ENCODE peak calls at places on chromosome 13, in five cellular contexts. T is uterus, Z is right atrium auricular region, R is sigmoid colon, C is neural progenitor cell. J is an unnamed sample. For H3K27me3 and H3K36me3, the result is how much of the 10 kb centered on the place peaks cover.

GRCh38 chr13:110680852-110681251 is 25.1 kb downstream of the CARS2 start:
- DNase-seq in C (peak), R (no peak), T (no peak), Z (no peak), J (peak)

GRCh38 chr13:46296920-46297319 is 85.2 kb downstream of the LRRC63 start:
- DNase-seq in C (no peak), T (no peak), R (no peak), Z (no peak), J (no peak)

GRCh38 chr13:44694842-44695241 is 118.7 kb upstream of the TSC22D1 start:
- DNase-seq in C (no peak), R (no peak), Z (no peak), T (no peak), J (no peak)

GRCh38 chr13:74825949-74826246 is 656.1 kb downstream of the TBC1D4 start:
- DNase-seq in C (no peak), T (no peak), Z (no peak), R (no peak), J (no peak)

GRCh38 chr13:49341941-49342340 is 94.2 kb downstream of the CDADC1 start:
- DNase-seq in T (no peak), C (no peak), R (no peak), Z (no peak), J (no peak)

GRCh38 chr13:76271728-76272232 is 614.4 kb downstream of the KCTD12 start:
- DNase-seq in C (no peak), Z (no peak), T (no peak), R (no peak), J (no peak)

GRCh38 chr13:73832203-73832602 is 302.0 kb downstream of the KLF12 start:
- DNase-seq in Z (no peak), R (no peak), C (peak), T (no peak), J (no peak)

GRCh38 chr13:98416408-98416807 is 160.5 kb downstream of the STK24 start:
- DNase-seq in C (no peak), R (no peak), T (no peak), Z (no peak), J (no peak)

GRCh38 chr13:98451676-98452105 is 125.2 kb downstream of the STK24 start:
- DNase-seq in T (peak), C (no peak), Z (peak), R (peak), J (no peak)

GRCh38 chr13:25860862-25861261 is 191.0 kb downstream of the SHISA2 start:
- DNase-seq in R (no peak), C (no peak), T (no peak), Z (no peak), J (no peak)

GRCh38 chr13:46484561-46484960 is 68.4 kb upstream of the LRCH1 start:
- DNase-seq in C (no peak), Z (no peak), T (no peak), R (no peak), J (no peak)

GRCh38 chr13:25836709-25837316 is 215.0 kb downstream of the SHISA2 start:
- DNase-seq in Z (no peak), T (no peak), C (no peak), R (no peak), J (no peak)

GRCh38 chr13:57409121-57409520 is 222.4 kb upstream of the PCDH17 start:
- DNase-seq in T (no peak), R (no peak), Z (no peak), C (peak), J (peak)

GRCh38 chr13:40113644-40114304 is 458.3 kb downstream of the COG6 start:
- DNase-seq in R (no peak), Z (no peak), C (no peak), T (peak), J (no peak)

GRCh38 chr13:111371211-111371610 is 50.8 kb downstream of the TEX29 start:
- DNase-seq in T (no peak), C (no peak), Z (no peak), R (no peak), J (no peak)

GRCh38 chr13:46104868-46105267 is at the start of gene CPB2:
- DNase-seq in T (no peak), Z (no peak), C (no peak), R (no peak), J (no peak)

GRCh38 chr13:104809483-104809882 is 1726.0 kb downstream of the EFNB2 start:
- DNase-seq in Z (no peak), T (no peak), R (no peak), C (no peak), J (no peak)

GRCh38 chr13:35767256-35767981 is 290.9 kb upstream of the MAB21L1 start:
- DNase-seq in Z (no peak), R (no peak), T (no peak), C (no peak), J (no peak)

GRCh38 chr13:45104294-45104693 is 16.0 kb upstream of the GTF2F2 start:
- DNase-seq in Z (no peak), R (no peak), T (no peak), C (no peak), J (no peak)

GRCh38 chr13:34308725-34309124 is 490.8 kb downstream of the RFC3 start:
- DNase-seq in Z (no peak), R (no peak), T (no peak), C (no peak), J (no peak)

GRCh38 chr13:103277959-103278673 is 211.9 kb upstream of the SLC10A2 start:
- DNase-seq in T (no peak), Z (no peak), R (no peak), C (no peak), J (no peak)

GRCh38 chr13:43405457-43405856 is 381.3 kb downstream of the ENOX1 start:
- DNase-seq in R (no peak), C (no peak), T (no peak), Z (no peak), J (no peak)

GRCh38 chr13:79227418-79227817 is 178.6 kb downstream of the RBM26 start:
- DNase-seq in Z (no peak), R (no peak), T (no peak), C (no peak), J (no peak)

GRCh38 chr13:106570354-106570822 is 2.5 kb upstream of the ARGLU1 start:
- DNase-seq in C (peak), T (peak), R (peak), Z (peak), J (peak)

GRCh38 chr13:20221772-20222171 is 10.3 kb downstream of the GJB6 start:
- DNase-seq in Z (no peak), R (no peak), T (no peak), C (no peak), J (no peak)
- H3K27me3 ChIP-seq in Z (under half), R (under half), T (under half), C (under half), J (under half)

DNA sequence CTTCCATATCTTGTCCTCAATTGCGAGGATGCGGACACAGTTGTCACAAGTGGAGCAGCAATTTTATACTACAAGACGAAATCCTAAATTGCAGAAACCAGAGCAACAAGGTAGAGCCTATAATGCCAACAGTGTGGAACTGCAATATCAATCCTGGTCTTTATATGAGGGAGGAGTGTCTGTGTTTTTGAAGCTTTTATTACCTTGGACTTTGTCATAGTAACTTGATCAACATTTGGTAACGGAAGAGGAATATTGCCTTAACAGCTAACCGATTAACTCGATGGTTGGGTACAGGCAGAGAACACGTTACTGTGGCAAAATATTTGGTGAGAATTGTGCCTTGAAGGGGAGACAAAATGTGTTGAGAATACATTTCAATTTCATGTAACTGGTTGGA is 661.5 kb downstream of the FGF9 start:
- DNase-seq in Z (no peak), T (no peak), C (no peak), R (no peak), J (no peak)
- H3K36me3 ChIP-seq in Z (under half), T (under half), C (under half), R (under half), J (under half)

GRCh38 chr13:52847682-52848432 is 583 bp downstream of the PCDH8 start:
- DNase-seq in Z (no peak), T (no peak), C (peak), R (no peak), J (peak)

GRCh38 chr13:52847322-52847681 is 1.1 kb downstream of the PCDH8 start:
- DNase-seq in Z (no peak), C (no peak), R (no peak), T (no peak), J (no peak)

GRCh38 chr13:52845334-52845761 is 3.1 kb downstream of the PCDH8 start:
- DNase-seq in T (no peak), C (peak), Z (no peak), R (no peak), J (peak)

GRCh38 chr13:52846567-52847321 is 1.7 kb downstream of the PCDH8 start:
- DNase-seq in R (no peak), T (no peak), C (peak), Z (no peak), J (peak)

GRCh38 chr13:52845766-52846566 is 2.5 kb downstream of the PCDH8 start:
- DNase-seq in T (no peak), Z (no peak), C (peak), R (no peak), J (peak)
- H3K27me3 ChIP-seq in T (under half), Z (under half), C (half or more), R (half or more), J (half or more)

DNA sequence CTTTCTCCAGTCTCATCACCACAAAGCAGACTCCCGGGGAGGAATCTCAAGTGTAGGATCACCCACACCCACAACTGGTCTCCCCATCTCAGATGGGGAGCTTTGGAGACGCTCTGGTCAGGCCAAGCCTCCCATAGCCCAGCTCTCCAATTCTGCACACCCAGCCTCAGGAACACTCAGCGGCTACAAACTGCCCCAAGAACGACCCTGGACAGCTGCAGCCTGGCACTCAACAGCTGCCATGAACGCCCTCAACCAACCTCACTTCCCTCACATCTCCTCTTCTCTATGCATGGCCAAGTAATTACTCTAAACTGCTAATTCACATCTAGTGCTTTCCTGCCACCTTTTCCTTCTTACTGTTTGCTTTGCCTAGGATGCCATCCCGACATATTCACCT is 42.6 kb downstream of the DZIP1 start:
- DNase-seq in T (no peak), R (no peak), C (no peak), Z (no peak), J (no peak)
- H3K36me3 ChIP-seq in T (under half), R (under half), C (under half), Z (under half), J (under half)

DNA sequence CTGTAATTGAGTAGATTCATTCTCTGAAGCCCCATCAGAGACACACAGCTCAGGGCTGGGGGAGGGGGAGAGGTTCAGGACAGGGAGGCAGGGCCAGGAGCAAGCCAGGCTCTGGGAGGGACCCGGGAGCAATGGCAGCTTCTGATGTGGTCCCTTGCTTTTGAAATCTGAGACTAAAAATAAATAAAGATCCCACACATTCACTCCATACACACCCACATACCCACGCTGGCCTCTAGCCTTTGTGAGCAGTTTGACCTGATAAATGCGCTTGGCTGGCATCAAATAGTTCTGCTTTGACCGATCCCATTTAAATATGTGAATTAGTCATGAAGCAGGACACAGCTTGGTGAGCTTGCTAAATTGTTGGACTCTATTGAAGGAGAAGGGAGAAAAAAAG is 32.9 kb downstream of the GSX1 start:
- DNase-seq in R (no peak), C (peak), Z (peak), T (no peak), J (no peak)
- H3K27me3 ChIP-seq in R (under half), C (half or more), Z (under half), T (under half), J (half or more)

GRCh38 chr13:30750036-30750435 is 14.7 kb downstream of the ALOX5AP start:
- DNase-seq in R (no peak), Z (no peak), T (no peak), C (no peak), J (no peak)
- H3K36me3 ChIP-seq in R (under half), Z (under half), T (under half), C (under half), J (under half)

GRCh38 chr13:112970552-112971287 is 1.7 kb downstream of the MCF2L start:
- DNase-seq in R (no peak), Z (no peak), C (no peak), T (no peak), J (no peak)
- H3K27me3 ChIP-seq in R (half or more), Z (under half), C (under half), T (under half), J (under half)

GRCh38 chr13:24458736-24459135 is 53.8 kb downstream of the PARP4 start:
- DNase-seq in R (no peak), C (no peak), Z (no peak), T (no peak), J (no peak)
- H3K36me3 ChIP-seq in R (under half), C (under half), Z (under half), T (under half), J (half or more)

GRCh38 chr13:99909097-99909835 is 62.3 kb downstream of the ZIC5 start:
- DNase-seq in C (no peak), Z (no peak), R (no peak), T (no peak), J (no peak)
- H3K27me3 ChIP-seq in C (under half), Z (under half), R (under half), T (under half), J (under half)

J was measured in endodermal cell.